ENCODE peak calls at places on chromosomes 3 and 15, in ten cellular contexts. O is astrocyte of the spinal cord; U is spleen; I is ELF-1; W is sigmoid colon; R is CD8-positive, alpha-beta T cell; K is colonic mucosa; H is fibroblast of the aortic adventitia; J is RWPE1; Y is activated gamma-delta T cell treated with Interleukin-2 at 50 U/mL for 16 hours. D is an unnamed sample.

GRCh38 chr3:66763294-66763693 is 234.8 kb upstream of the KBTBD8 start:
- DNase-seq in Y (no peak), K (peak), O (peak), R (no peak), U (no peak), J (peak), W (no peak), I (no peak), H (peak), D (no peak)

GRCh38 chr3:45568848-45569247 is 25.7 kb upstream of the LIMD1 start:
- DNase-seq in I (no peak), O (no peak), U (no peak), W (no peak), R (no peak), Y (no peak), H (no peak), J (no peak), K (no peak), D (no peak)

GRCh38 chr15:68073576-68074288 is 19.6 kb downstream of the PIAS1 start:
- DNase-seq in K (no peak), Y (no peak), J (no peak), R (no peak), U (no peak), I (no peak), H (no peak), O (no peak), W (no peak), D (no peak)

GRCh38 chr15:59279023-59279422 is 72.4 kb downstream of the LDHAL6B start:
- DNase-seq in O (no peak), H (no peak), K (no peak), J (no peak), Y (no peak), U (no peak), W (no peak), R (no peak), I (no peak), D (no peak)

GRCh38 chr3:197854596-197855343 is 63.7 kb downstream of the LRCH3 start:
- DNase-seq in W (no peak), J (peak), U (no peak), O (peak), K (no peak), R (no peak), I (peak), Y (no peak), H (peak), D (peak)

GRCh38 chr15:80665151-80665550 is 30.0 kb upstream of the ABHD17C start:
- DNase-seq in K (no peak), R (no peak), I (no peak), H (no peak), Y (no peak), U (no peak), O (no peak), J (no peak), W (no peak), D (no peak)

GRCh38 chr3:32045091-32045964 is 61.1 kb upstream of the GPD1L start:
- DNase-seq in H (peak), Y (no peak), J (peak), O (peak), U (no peak), I (peak), W (no peak), R (no peak), K (peak), D (no peak)

GRCh38 chr3:150699068-150699635 is 4.6 kb downstream of the ERICH6 start:
- DNase-seq in J (peak), R (no peak), Y (no peak), H (peak), W (no peak), U (no peak), K (no peak), I (no peak), O (peak), D (peak)

GRCh38 chr3:31893174-31893573 is 87.9 kb downstream of the OSBPL10 start:
- DNase-seq in Y (no peak), I (no peak), J (no peak), K (no peak), H (peak), W (no peak), U (no peak), R (no peak), O (no peak), D (no peak)

GRCh38 chr3:43857361-43858051 is 166.8 kb downstream of the ABHD5 start:
- DNase-seq in I (no peak), O (peak), J (no peak), W (no peak), Y (no peak), U (no peak), H (no peak), R (no peak), K (no peak), D (no peak)

GRCh38 chr15:67407709-67408257 is 113.1 kb upstream of the C15orf61 start:
- DNase-seq in Y (no peak), H (no peak), O (no peak), K (no peak), R (no peak), J (no peak), W (no peak), I (no peak), U (no peak), D (no peak)

GRCh38 chr3:137778941-137779340 is 14.8 kb downstream of the SOX14 start:
- DNase-seq in U (no peak), Y (no peak), O (no peak), I (no peak), K (no peak), H (no peak), W (no peak), J (no peak), R (no peak), D (no peak)

GRCh38 chr3:62936626-62937254 is 61.5 kb upstream of the CADPS start:
- DNase-seq in I (no peak), K (peak), H (no peak), O (no peak), J (no peak), Y (no peak), U (no peak), R (no peak), W (no peak), D (no peak)

GRCh38 chr15:23503546-23503945 is 56.5 kb upstream of the GOLGA6L2 start:
- DNase-seq in O (no peak), I (no peak), W (no peak), H (no peak), U (no peak), R (no peak), Y (no peak), J (no peak), K (no peak), D (no peak)

GRCh38 chr3:184786271-184787010 is 25.5 kb upstream of the VPS8 start:
- DNase-seq in K (no peak), U (no peak), H (peak), J (no peak), W (peak), Y (no peak), O (peak), I (no peak), R (no peak), D (peak)

GRCh38 chr3:170776887-170777551 is 93.0 kb downstream of the RPL22L1 start:
- DNase-seq in H (no peak), K (no peak), R (no peak), U (no peak), O (no peak), Y (no peak), J (no peak), W (no peak), I (no peak), D (no peak)

GRCh38 chr15:66785637-66786036 is 83.6 kb downstream of the SMAD6 start:
- DNase-seq in Y (no peak), R (no peak), I (no peak), O (peak), J (no peak), W (no peak), K (no peak), U (no peak), H (no peak), D (no peak)